ENCODE peak calls at places on chromosome 22, in seven cellular contexts. One of them, this sample, is unnamed.

GRCh38 chr22:24965822-24966626 is 13.5 kb downstream of the KIAA1671 start:
- DNase-seq in PC-3: peak; percentile 58
- DNase-seq in OCI-LY7: no peak
- DNase-seq in MM.1S: peak; percentile 61
- DNase-seq in HCT116: no peak
- DNase-seq in GM23248: no peak
- DNase-seq in neural progenitor cell: no peak
- DNase-seq in this sample: no peak

GRCh38 chr22:46187862-46188261 is 37.5 kb downstream of the PPARA start:
- DNase-seq in PC-3: no peak
- DNase-seq in neural progenitor cell: no peak
- DNase-seq in MM.1S: peak; percentile 13
- DNase-seq in GM23248: no peak
- DNase-seq in HCT116: peak; percentile 19
- DNase-seq in OCI-LY7: no peak
- DNase-seq in this sample: no peak

GRCh38 chr22:45958971-45959370 is 18.0 kb downstream of the WNT7B start:
- DNase-seq in MM.1S: no peak
- DNase-seq in neural progenitor cell: no peak
- DNase-seq in GM23248: no peak
- DNase-seq in PC-3: no peak
- DNase-seq in OCI-LY7: no peak
- DNase-seq in HCT116: no peak
- DNase-seq in this sample: no peak

GRCh38 chr22:24423519-24424000 is 3.8 kb upstream of the ADORA2A start:
- DNase-seq in PC-3: peak; percentile 34
- DNase-seq in MM.1S: peak; percentile 55
- DNase-seq in neural progenitor cell: peak; percentile 81
- DNase-seq in GM23248: peak; percentile 71
- DNase-seq in OCI-LY7: peak; percentile 74
- DNase-seq in HCT116: no peak
- DNase-seq in this sample: peak; percentile 73

GRCh38 chr22:47696776-47697175 is 934.3 kb downstream of the TBC1D22A start:
- DNase-seq in MM.1S: no peak
- DNase-seq in PC-3: no peak
- DNase-seq in HCT116: no peak
- DNase-seq in OCI-LY7: no peak
- DNase-seq in neural progenitor cell: no peak
- DNase-seq in GM23248: no peak
- DNase-seq in this sample: no peak

GRCh38 chr22:42673898-42674390 is 24.8 kb upstream of the CYB5R3 start:
- DNase-seq in GM23248: peak; percentile 18
- DNase-seq in HCT116: no peak
- DNase-seq in PC-3: no peak
- DNase-seq in MM.1S: no peak
- DNase-seq in neural progenitor cell: no peak
- DNase-seq in OCI-LY7: no peak
- DNase-seq in this sample: no peak

GRCh38 chr22:25419247-25420113 is 145.0 kb upstream of the GRK3 start:
- DNase-seq in GM23248: peak; percentile 61
- DNase-seq in neural progenitor cell: no peak
- DNase-seq in MM.1S: no peak
- DNase-seq in PC-3: no peak
- DNase-seq in OCI-LY7: peak; percentile 9
- DNase-seq in HCT116: no peak
- DNase-seq in this sample: peak; percentile 49

GRCh38 chr22:41524809-41525449 is 19.3 kb downstream of the POLR3H start:
- DNase-seq in OCI-LY7: no peak
- DNase-seq in PC-3: no peak
- DNase-seq in HCT116: no peak
- DNase-seq in GM23248: no peak
- DNase-seq in neural progenitor cell: no peak
- DNase-seq in MM.1S: no peak
- DNase-seq in this sample: no peak

GRCh38 chr22:40678493-40679248 is 613 bp upstream of the MCHR1 start:
- DNase-seq in PC-3: no peak
- DNase-seq in OCI-LY7: no peak
- DNase-seq in GM23248: no peak
- DNase-seq in HCT116: no peak
- DNase-seq in MM.1S: no peak
- DNase-seq in neural progenitor cell: peak; percentile 24
- DNase-seq in this sample: no peak

GRCh38 chr22:48306785-48307570 is 1520.7 kb downstream of the BRD1 start:
- DNase-seq in OCI-LY7: no peak
- DNase-seq in MM.1S: no peak
- DNase-seq in GM23248: no peak
- DNase-seq in PC-3: no peak
- DNase-seq in neural progenitor cell: no peak
- DNase-seq in HCT116: no peak
- DNase-seq in this sample: no peak

GRCh38 chr22:49617866-49618688 is 209.6 kb downstream of the BRD1 start:
- DNase-seq in OCI-LY7: no peak
- DNase-seq in GM23248: no peak
- DNase-seq in MM.1S: no peak
- DNase-seq in neural progenitor cell: no peak
- DNase-seq in HCT116: no peak
- DNase-seq in PC-3: no peak
- DNase-seq in this sample: no peak

GRCh38 chr22:39534591-39535301 is 2.2 kb upstream of the RPS19BP1 start:
- DNase-seq in PC-3: peak; percentile 71
- DNase-seq in HCT116: no peak
- DNase-seq in GM23248: peak; percentile 79
- DNase-seq in MM.1S: peak; percentile 78
- DNase-seq in neural progenitor cell: peak; percentile 94
- DNase-seq in OCI-LY7: peak; percentile 78
- DNase-seq in this sample: peak; percentile 90

GRCh38 chr22:48700566-48701295 is 1126.9 kb downstream of the BRD1 start:
- DNase-seq in MM.1S: no peak
- DNase-seq in GM23248: no peak
- DNase-seq in PC-3: no peak
- DNase-seq in OCI-LY7: no peak
- DNase-seq in HCT116: no peak
- DNase-seq in neural progenitor cell: no peak
- DNase-seq in this sample: no peak

GRCh38 chr22:28674121-28674563 is 5.5 kb downstream of the TTC28 start:
- DNase-seq in PC-3: peak; percentile 38
- DNase-seq in MM.1S: peak; percentile 88
- DNase-seq in HCT116: no peak
- DNase-seq in OCI-LY7: peak; percentile 74
- DNase-seq in neural progenitor cell: no peak
- DNase-seq in GM23248: peak; percentile 41
- DNase-seq in this sample: no peak

GRCh38 chr22:49629586-49630447 is 197.9 kb downstream of the BRD1 start:
- DNase-seq in OCI-LY7: no peak
- DNase-seq in neural progenitor cell: no peak
- DNase-seq in MM.1S: no peak
- DNase-seq in PC-3: no peak
- DNase-seq in GM23248: no peak
- DNase-seq in HCT116: no peak
- DNase-seq in this sample: peak; percentile 54

GRCh38 chr22:32411388-32411787 is 659 bp downstream of the RTCB start:
- DNase-seq in GM23248: peak; percentile 64
- DNase-seq in OCI-LY7: peak; percentile 21
- DNase-seq in PC-3: peak; percentile 58
- DNase-seq in neural progenitor cell: peak; percentile 4
- DNase-seq in MM.1S: no peak
- DNase-seq in HCT116: no peak
- DNase-seq in this sample: peak; percentile 54

GRCh38 chr22:49752598-49753091 is 75.0 kb downstream of the BRD1 start:
- DNase-seq in neural progenitor cell: no peak
- DNase-seq in MM.1S: no peak
- DNase-seq in GM23248: no peak
- DNase-seq in OCI-LY7: no peak
- DNase-seq in PC-3: no peak
- DNase-seq in HCT116: no peak
- DNase-seq in this sample: no peak

GRCh38 chr22:49305966-49306631 is 521.6 kb downstream of the BRD1 start:
- DNase-seq in MM.1S: no peak
- DNase-seq in OCI-LY7: no peak
- DNase-seq in HCT116: no peak
- DNase-seq in PC-3: no peak
- DNase-seq in neural progenitor cell: no peak
- DNase-seq in GM23248: no peak
- DNase-seq in this sample: no peak

GRCh38 chr22:31247726-31248125 is 35.6 kb downstream of the LIMK2 start:
- DNase-seq in neural progenitor cell: peak; percentile 25
- DNase-seq in MM.1S: no peak
- DNase-seq in HCT116: no peak
- DNase-seq in OCI-LY7: no peak
- DNase-seq in GM23248: no peak
- DNase-seq in PC-3: no peak
- DNase-seq in this sample: no peak

GRCh38 chr22:44424867-44425351 is 73.1 kb downstream of the RTL6 start:
- DNase-seq in neural progenitor cell: no peak
- DNase-seq in HCT116: no peak
- DNase-seq in MM.1S: no peak
- DNase-seq in PC-3: no peak
- DNase-seq in GM23248: no peak
- DNase-seq in OCI-LY7: no peak
- DNase-seq in this sample: no peak

GRCh38 chr22:23692598-23693291 is 1.9 kb downstream of the RGL4 start:
- DNase-seq in OCI-LY7: no peak
- DNase-seq in HCT116: no peak
- DNase-seq in MM.1S: no peak
- DNase-seq in GM23248: no peak
- DNase-seq in PC-3: no peak
- DNase-seq in neural progenitor cell: peak; percentile 23
- DNase-seq in this sample: no peak

GRCh38 chr22:30774566-30774965 is 79.9 kb downstream of the OSBP2 start:
- DNase-seq in OCI-LY7: no peak
- DNase-seq in MM.1S: no peak
- DNase-seq in GM23248: no peak
- DNase-seq in HCT116: no peak
- DNase-seq in neural progenitor cell: no peak
- DNase-seq in PC-3: peak; percentile 70
- DNase-seq in this sample: no peak

DNA sequence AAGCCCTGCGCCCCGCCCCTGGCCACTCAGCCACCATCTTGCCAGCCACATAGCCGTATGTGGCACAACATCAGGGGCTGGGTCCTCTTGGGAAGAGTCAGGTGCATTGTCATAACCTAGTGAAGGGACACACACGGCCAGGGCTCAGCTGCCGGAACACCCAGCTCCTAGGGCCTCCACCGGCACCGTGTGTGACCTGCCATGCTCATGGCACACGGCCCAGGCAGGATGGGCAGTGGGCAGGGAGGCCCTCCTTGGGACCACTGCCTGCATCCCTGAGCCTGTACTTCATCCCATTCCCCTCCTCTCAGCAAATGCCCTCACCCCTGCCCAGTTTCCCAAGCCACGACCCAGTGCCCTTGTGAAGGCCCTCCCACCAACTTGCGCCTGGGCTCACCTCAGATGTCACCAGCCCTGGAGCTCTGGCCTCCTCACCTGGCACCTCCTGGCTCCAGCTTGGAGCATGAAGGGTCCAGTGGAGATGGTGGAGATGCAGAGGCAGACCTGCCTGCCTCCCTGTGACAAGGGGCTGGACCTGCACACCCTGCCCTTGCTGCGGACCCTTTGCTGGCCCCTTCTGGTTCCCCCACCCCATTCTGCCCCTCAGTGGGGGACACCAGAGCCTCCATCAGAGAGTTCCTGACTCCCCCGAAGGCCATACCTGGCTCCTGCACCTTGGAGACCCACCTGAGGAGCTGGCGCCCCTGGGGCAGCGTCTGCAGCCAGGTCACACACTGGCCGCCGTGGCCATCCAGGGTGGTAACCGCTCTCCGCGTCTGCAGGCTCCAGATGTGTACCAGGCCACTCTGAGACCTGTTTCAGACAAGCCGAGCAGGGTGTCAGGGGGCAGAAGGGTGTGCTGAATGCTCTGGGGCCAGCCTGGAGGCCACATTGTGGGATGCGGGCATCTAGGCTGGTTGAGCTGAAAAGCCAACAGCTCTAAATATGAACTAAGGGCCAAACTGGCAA is 34.5 kb downstream of the GNB1L start:
- DNase-seq in HCT116: no peak
- DNase-seq in OCI-LY7: no peak
- DNase-seq in MM.1S: no peak
- DNase-seq in neural progenitor cell: no peak
- DNase-seq in PC-3: no peak
- DNase-seq in GM23248: no peak
- DNase-seq in this sample: peak; percentile 3
- TF ChIP-seq EZH2phosphoT487 in HCT116: no peak
- TF ChIP-seq EZH2phosphoT487 in OCI-LY7: no peak
- TF ChIP-seq EZH2phosphoT487 in MM.1S: no peak
- TF ChIP-seq EZH2phosphoT487 in neural progenitor cell: no peak
- TF ChIP-seq EZH2phosphoT487 in PC-3: no peak
- TF ChIP-seq EZH2phosphoT487 in GM23248: no peak
- TF ChIP-seq EZH2phosphoT487 in this sample: no peak

GRCh38 chr22:35467788-35468187 is 67.8 kb downstream of the MCM5 start:
- DNase-seq in HCT116: no peak
- DNase-seq in PC-3: no peak
- DNase-seq in neural progenitor cell: peak; percentile 72
- DNase-seq in GM23248: peak; percentile 44
- DNase-seq in MM.1S: no peak
- DNase-seq in OCI-LY7: no peak
- DNase-seq in this sample: no peak
- H3K27ac ChIP-seq in HCT116: no peak overlapping the region
- H3K27ac ChIP-seq in PC-3: no peak overlapping the region
- H3K27ac ChIP-seq in neural progenitor cell: peak overlapping the region; percentile 44
- H3K27ac ChIP-seq in GM23248: peak overlapping the region; percentile 46
- H3K27ac ChIP-seq in MM.1S: no peak overlapping the region
- H3K27ac ChIP-seq in OCI-LY7: no peak overlapping the region
- H3K27ac ChIP-seq in this sample: peak overlapping the region; percentile 33

DNA sequence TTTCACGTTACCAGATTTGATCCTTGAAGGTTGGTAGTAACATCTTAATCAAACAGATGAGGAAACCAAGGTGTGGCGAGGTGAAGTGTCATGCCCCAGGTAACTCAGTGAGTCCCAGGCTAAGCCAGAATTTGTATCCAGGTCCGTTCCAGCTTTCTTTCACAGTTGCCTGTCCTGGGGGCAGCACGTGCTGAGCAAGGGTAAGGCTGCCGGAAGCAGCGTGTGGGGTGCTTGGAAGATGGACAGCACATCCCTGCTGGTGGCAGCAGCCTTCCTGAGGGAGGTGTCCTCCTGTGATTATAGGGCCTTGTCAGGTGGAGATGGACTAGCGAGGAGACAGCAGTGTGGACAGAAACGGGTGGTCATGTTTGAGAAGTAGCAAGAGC is 50.9 kb downstream of the TRIOBP start:
- DNase-seq in GM23248: peak; percentile 24
- DNase-seq in MM.1S: no peak
- DNase-seq in PC-3: no peak
- DNase-seq in HCT116: no peak
- DNase-seq in OCI-LY7: no peak
- DNase-seq in neural progenitor cell: no peak
- DNase-seq in this sample: no peak
- H3K4me3 ChIP-seq in GM23248: peak overlapping the region; percentile 99
- H3K4me3 ChIP-seq in MM.1S: no peak overlapping the region
- H3K4me3 ChIP-seq in PC-3: peak overlapping the region; percentile 88
- H3K4me3 ChIP-seq in HCT116: peak overlapping the region; percentile 94
- H3K4me3 ChIP-seq in OCI-LY7: no peak overlapping the region
- H3K4me3 ChIP-seq in neural progenitor cell: peak overlapping the region; percentile 100
- H3K4me3 ChIP-seq in this sample: no peak overlapping the region

DNA sequence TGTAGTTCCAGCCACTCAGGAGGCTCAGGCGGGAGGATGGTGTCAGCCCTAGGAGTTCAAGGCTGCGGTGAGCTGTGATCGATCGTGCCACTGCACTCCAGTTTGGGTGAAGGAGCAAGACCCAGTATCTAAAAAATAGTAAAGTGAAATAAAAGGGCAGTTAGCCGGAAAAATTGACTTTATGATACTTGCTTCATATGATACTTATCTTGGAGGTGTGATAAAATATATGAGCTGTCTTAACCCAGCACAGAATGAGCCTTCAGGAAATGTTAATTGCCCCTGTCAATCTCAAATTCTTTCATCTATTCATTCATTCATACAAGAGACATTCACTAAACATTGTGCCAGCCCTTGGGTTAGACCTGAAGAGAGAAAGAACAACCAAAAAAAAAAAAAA is 454.4 kb downstream of the MIAT start:
- DNase-seq in OCI-LY7: no peak
- DNase-seq in PC-3: no peak
- DNase-seq in MM.1S: no peak
- DNase-seq in GM23248: no peak
- DNase-seq in neural progenitor cell: no peak
- DNase-seq in HCT116: no peak
- DNase-seq in this sample: no peak
- TF ChIP-seq EZH2phosphoT487 in OCI-LY7: no peak
- TF ChIP-seq EZH2phosphoT487 in PC-3: no peak
- TF ChIP-seq EZH2phosphoT487 in MM.1S: no peak
- TF ChIP-seq EZH2phosphoT487 in GM23248: no peak
- TF ChIP-seq EZH2phosphoT487 in neural progenitor cell: no peak
- TF ChIP-seq EZH2phosphoT487 in HCT116: no peak
- TF ChIP-seq EZH2phosphoT487 in this sample: no peak

This sample was measured in hepatocyte.